ENCODE peak calls at places on chromosome 21, in seven cellular contexts. H is Daoy; P is NCI-H2081; M is SW480; K is activated CD4-positive, alpha-beta T cell treated with anti-CD3 and anti-CD28 coated beads, Interleukin-2, amount 10 ng/mL, durations not matched to agents 7 days and 5 days; Y is AML-193; U is stimulated activated CD8-positive, alpha-beta memory T cell treated with anti-CD3 and anti-CD28 coated beads, Interleukin-2, amount 100 ng/mL, for 1 hour. C is an unnamed sample.

GRCh38 chr21:38807481-38807880 is 1.8 kb downstream of the ETS2 start:
- DNase-seq in H (no peak), P (peak; percentile 84), M (no peak), K (no peak), Y (no peak), U (no peak), C (no peak)

GRCh38 chr21:36479415-36480402 is at the start of gene CLDN14:
- DNase-seq in H (peak; percentile 37), P (no peak), M (no peak), K (no peak), Y (no peak), U (no peak), C (no peak)

GRCh38 chr21:44800971-44801467 is 601 bp downstream of the UBE2G2 start:
- DNase-seq in H (peak; percentile 36), P (peak; percentile 31), M (peak; percentile 65), K (peak; percentile 49), Y (peak; percentile 35), U (no peak), C (peak; percentile 47)

GRCh38 chr21:34614693-34615486 is at the start of gene RCAN1:
- DNase-seq in H (peak; percentile 96), P (peak; percentile 93), M (peak; percentile 98), K (peak; percentile 90), Y (peak; percentile 91), U (peak; percentile 72), C (peak; percentile 96)

GRCh38 chr21:34609244-34609950 is 5.5 kb downstream of the RCAN1 start:
- DNase-seq in H (no peak), P (peak; percentile 39), M (no peak), K (no peak), Y (no peak), U (no peak), C (no peak)

GRCh38 chr21:42225571-42226155 is 6.7 kb downstream of the ABCG1 start:
- DNase-seq in H (no peak), P (no peak), M (no peak), K (no peak), Y (no peak), U (no peak), C (no peak)

GRCh38 chr21:15558884-15559283 is 170.9 kb upstream of the USP25 start:
- DNase-seq in H (no peak), P (no peak), M (no peak), K (no peak), Y (no peak), U (no peak), C (no peak)

GRCh38 chr21:16070207-16070651 is 340.4 kb downstream of the USP25 start:
- DNase-seq in H (no peak), P (peak; percentile 78), M (no peak), K (no peak), Y (no peak), U (no peak), C (no peak)

GRCh38 chr21:43868461-43868860 is 3.4 kb downstream of the AGPAT3 start:
- DNase-seq in H (no peak), P (no peak), M (no peak), K (no peak), Y (no peak), U (no peak), C (no peak)

GRCh38 chr21:42556960-42557359 is 43.3 kb downstream of the SLC37A1 start:
- DNase-seq in H (no peak), P (no peak), M (no peak), K (no peak), Y (no peak), U (no peak), C (no peak)

GRCh38 chr21:45834821-45835293 is 146.7 kb upstream of the COL6A1 start:
- DNase-seq in H (no peak), P (no peak), M (no peak), K (no peak), Y (no peak), U (no peak), C (no peak)

GRCh38 chr21:43933146-43933673 is 68.2 kb downstream of the AGPAT3 start:
- DNase-seq in H (no peak), P (peak; percentile 50), M (no peak), K (no peak), Y (no peak), U (no peak), C (no peak)

GRCh38 chr21:16572032-16572431 is 842.2 kb downstream of the USP25 start:
- DNase-seq in H (no peak), P (no peak), M (no peak), K (no peak), Y (no peak), U (no peak), C (no peak)

GRCh38 chr21:45120975-45121374 is 46.6 kb downstream of the ADARB1 start:
- DNase-seq in H (no peak), P (no peak), M (no peak), K (no peak), Y (no peak), U (no peak), C (no peak)

GRCh38 chr21:34075760-34076159 is 2.4 kb downstream of the MRPS6 start:
- DNase-seq in H (no peak), P (no peak), M (no peak), K (peak; percentile 34), Y (peak; percentile 80), U (no peak), C (peak; percentile 22)

GRCh38 chr21:31213787-31214186 is 130.3 kb downstream of the TIAM1 start:
- DNase-seq in H (no peak), P (no peak), M (no peak), K (peak; percentile 24), Y (no peak), U (no peak), C (no peak)

GRCh38 chr21:41622201-41622600 is 114.2 kb upstream of the TMPRSS2 start:
- DNase-seq in H (no peak), P (no peak), M (no peak), K (no peak), Y (no peak), U (no peak), C (no peak)

GRCh38 chr21:43207043-43207315 is 38.2 kb downstream of the CRYAA start:
- DNase-seq in H (no peak), P (no peak), M (no peak), K (no peak), Y (no peak), U (no peak), C (no peak)

GRCh38 chr21:31564439-31564838 is 95.1 kb upstream of the SOD1 start:
- DNase-seq in H (peak; percentile 60), P (no peak), M (no peak), K (no peak), Y (no peak), U (no peak), C (no peak)

GRCh38 chr21:28712396-28712795 is 280.3 kb downstream of the LTN1 start:
- DNase-seq in H (no peak), P (no peak), M (no peak), K (no peak), Y (no peak), U (no peak), C (no peak)

GRCh38 chr21:14616303-14617039 is 70.4 kb upstream of the SAMSN1 start:
- DNase-seq in H (no peak), P (no peak), M (no peak), K (no peak), Y (no peak), U (no peak), C (peak; percentile 24)

GRCh38 chr21:28106370-28106890 is 886.2 kb downstream of the LTN1 start:
- DNase-seq in H (no peak), P (no peak), M (no peak), K (no peak), Y (no peak), U (no peak), C (no peak)

GRCh38 chr21:39445339-39446269 is at the start of gene LCA5L:
- DNase-seq in H (peak; percentile 97), P (peak; percentile 80), M (peak; percentile 81), K (peak; percentile 89), Y (peak; percentile 73), U (peak; percentile 84), C (peak; percentile 90)

GRCh38 chr21:30444204-30444603 is 4.1 kb downstream of the KRTAP15-1 start:
- DNase-seq in H (no peak), P (no peak), M (no peak), K (no peak), Y (no peak), U (no peak), C (no peak)

GRCh38 chr21:28429161-28429560 is 563.5 kb downstream of the LTN1 start:
- DNase-seq in H (no peak), P (no peak), M (no peak), K (no peak), Y (no peak), U (no peak), C (no peak)

GRCh38 chr21:8998946-8999681 is 1522.3 kb upstream of the TPTE start:
- DNase-seq in H (peak; percentile 81), P (no peak), M (peak; percentile 91), K (no peak), Y (no peak), U (no peak), C (no peak)

GRCh38 chr21:40516336-40516735 is 330.6 kb downstream of the DSCAM start:
- DNase-seq in H (no peak), P (peak; percentile 17), M (no peak), K (no peak), Y (peak; percentile 13), U (no peak), C (peak; percentile 83)

GRCh38 chr21:25080706-25081495 is 526.4 kb downstream of the MRPL39 start:
- DNase-seq in H (no peak), P (no peak), M (no peak), K (no peak), Y (peak; percentile 2), U (no peak), C (peak; percentile 62)

C was measured in MV-4-11.